ENCODE peak calls at places on chromosome 1, in seven cellular contexts. One of them, this sample, is unnamed.
A peak's percentile ranks its signal among the peaks of the same experiment; 100 is the strongest.

GRCh38 chr1:175278729-175279128 is 86.2 kb upstream of the KIAA0040 start:
- DNase-seq in upper lobe of left lung: no peak
- DNase-seq in CD4-positive, CD25-positive, alpha-beta regulatory T cell: no peak
- DNase-seq in small intestine: no peak
- DNase-seq in mesenchymal stem cell: no peak
- DNase-seq in mammary epithelial cell: no peak
- DNase-seq in fibroblast of lung: no peak
- DNase-seq in this sample: no peak

GRCh38 chr1:87555366-87555765 is 226.7 kb downstream of the LMO4 start:
- DNase-seq in upper lobe of left lung: no peak
- DNase-seq in CD4-positive, CD25-positive, alpha-beta regulatory T cell: no peak
- DNase-seq in small intestine: no peak
- DNase-seq in mesenchymal stem cell: no peak
- DNase-seq in mammary epithelial cell: no peak
- DNase-seq in fibroblast of lung: no peak
- DNase-seq in this sample: no peak

GRCh38 chr1:220370041-220370700 is 97.9 kb upstream of the RAB3GAP2 start:
- DNase-seq in upper lobe of left lung: no peak
- DNase-seq in CD4-positive, CD25-positive, alpha-beta regulatory T cell: no peak
- DNase-seq in small intestine: no peak
- DNase-seq in mesenchymal stem cell: peak; percentile 44
- DNase-seq in mammary epithelial cell: peak; percentile 94
- DNase-seq in fibroblast of lung: peak; percentile 95
- DNase-seq in this sample: no peak

GRCh38 chr1:50181027-50181663 is 72.4 kb downstream of the ELAVL4 start:
- DNase-seq in upper lobe of left lung: no peak
- DNase-seq in CD4-positive, CD25-positive, alpha-beta regulatory T cell: no peak
- DNase-seq in small intestine: no peak
- DNase-seq in mesenchymal stem cell: no peak
- DNase-seq in mammary epithelial cell: no peak
- DNase-seq in fibroblast of lung: peak; percentile 12
- DNase-seq in this sample: no peak

GRCh38 chr1:12166834-12167492 is at the start of gene TNFRSF1B:
- DNase-seq in upper lobe of left lung: peak; percentile 87
- DNase-seq in CD4-positive, CD25-positive, alpha-beta regulatory T cell: peak; percentile 68
- DNase-seq in small intestine: peak; percentile 82
- DNase-seq in mesenchymal stem cell: peak; percentile 67
- DNase-seq in mammary epithelial cell: peak; percentile 9
- DNase-seq in fibroblast of lung: peak; percentile 17
- DNase-seq in this sample: no peak

GRCh38 chr1:28329395-28330153 is 734 bp downstream of the MED18 start:
- DNase-seq in upper lobe of left lung: peak; percentile 31
- DNase-seq in CD4-positive, CD25-positive, alpha-beta regulatory T cell: no peak
- DNase-seq in small intestine: peak; percentile 29
- DNase-seq in mesenchymal stem cell: peak; percentile 60
- DNase-seq in mammary epithelial cell: no peak
- DNase-seq in fibroblast of lung: peak; percentile 34
- DNase-seq in this sample: no peak

GRCh38 chr1:53592521-53592982 is 133.4 kb downstream of the DMRTB1 start:
- DNase-seq in upper lobe of left lung: peak; percentile 83
- DNase-seq in CD4-positive, CD25-positive, alpha-beta regulatory T cell: no peak
- DNase-seq in small intestine: peak; percentile 35
- DNase-seq in mesenchymal stem cell: peak; percentile 56
- DNase-seq in mammary epithelial cell: peak; percentile 9
- DNase-seq in fibroblast of lung: peak; percentile 78
- DNase-seq in this sample: peak; percentile 50

GRCh38 chr1:180594723-180595122 is 36.0 kb downstream of the OVAAL start:
- DNase-seq in upper lobe of left lung: no peak
- DNase-seq in CD4-positive, CD25-positive, alpha-beta regulatory T cell: no peak
- DNase-seq in small intestine: no peak
- DNase-seq in mesenchymal stem cell: no peak
- DNase-seq in mammary epithelial cell: no peak
- DNase-seq in fibroblast of lung: no peak
- DNase-seq in this sample: no peak

GRCh38 chr1:53128401-53128800 is 14.0 kb downstream of the SLC1A7 start:
- DNase-seq in upper lobe of left lung: no peak
- DNase-seq in CD4-positive, CD25-positive, alpha-beta regulatory T cell: no peak
- DNase-seq in small intestine: no peak
- DNase-seq in mesenchymal stem cell: no peak
- DNase-seq in mammary epithelial cell: no peak
- DNase-seq in fibroblast of lung: no peak
- DNase-seq in this sample: no peak

GRCh38 chr1:236568285-236568894 is 35.9 kb downstream of the HEATR1 start:
- DNase-seq in upper lobe of left lung: no peak
- DNase-seq in CD4-positive, CD25-positive, alpha-beta regulatory T cell: no peak
- DNase-seq in small intestine: no peak
- DNase-seq in mesenchymal stem cell: peak; percentile 51
- DNase-seq in mammary epithelial cell: no peak
- DNase-seq in fibroblast of lung: no peak
- DNase-seq in this sample: no peak

GRCh38 chr1:165376811-165377153 is 20.3 kb upstream of the LMX1A start:
- DNase-seq in upper lobe of left lung: no peak
- DNase-seq in CD4-positive, CD25-positive, alpha-beta regulatory T cell: no peak
- DNase-seq in small intestine: no peak
- DNase-seq in mesenchymal stem cell: no peak
- DNase-seq in mammary epithelial cell: no peak
- DNase-seq in fibroblast of lung: no peak
- DNase-seq in this sample: no peak

GRCh38 chr1:15696956-15697521 is 12.9 kb downstream of the PLEKHM2 start:
- DNase-seq in upper lobe of left lung: no peak
- DNase-seq in CD4-positive, CD25-positive, alpha-beta regulatory T cell: no peak
- DNase-seq in small intestine: no peak
- DNase-seq in mesenchymal stem cell: no peak
- DNase-seq in mammary epithelial cell: no peak
- DNase-seq in fibroblast of lung: no peak
- DNase-seq in this sample: no peak

GRCh38 chr1:156864796-156865195 is 4.1 kb downstream of the NTRK1 start:
- DNase-seq in upper lobe of left lung: no peak
- DNase-seq in CD4-positive, CD25-positive, alpha-beta regulatory T cell: no peak
- DNase-seq in small intestine: no peak
- DNase-seq in mesenchymal stem cell: no peak
- DNase-seq in mammary epithelial cell: no peak
- DNase-seq in fibroblast of lung: no peak
- DNase-seq in this sample: no peak

GRCh38 chr1:237851209-237851845 is 39.4 kb downstream of the ZP4 start:
- DNase-seq in upper lobe of left lung: peak; percentile 26
- DNase-seq in CD4-positive, CD25-positive, alpha-beta regulatory T cell: no peak
- DNase-seq in small intestine: peak; percentile 45
- DNase-seq in mesenchymal stem cell: peak; percentile 49
- DNase-seq in mammary epithelial cell: peak; percentile 41
- DNase-seq in fibroblast of lung: peak; percentile 55
- DNase-seq in this sample: no peak

GRCh38 chr1:31483012-31483946 is 70.3 kb downstream of the SERINC2 start:
- DNase-seq in upper lobe of left lung: peak; percentile 61
- DNase-seq in CD4-positive, CD25-positive, alpha-beta regulatory T cell: no peak
- DNase-seq in small intestine: peak; percentile 81
- DNase-seq in mesenchymal stem cell: peak; percentile 95
- DNase-seq in mammary epithelial cell: peak; percentile 95
- DNase-seq in fibroblast of lung: peak; percentile 94
- DNase-seq in this sample: peak; percentile 67

GRCh38 chr1:15360681-15361080 is 49.0 kb upstream of the EFHD2 start:
- DNase-seq in upper lobe of left lung: no peak
- DNase-seq in CD4-positive, CD25-positive, alpha-beta regulatory T cell: no peak
- DNase-seq in small intestine: no peak
- DNase-seq in mesenchymal stem cell: no peak
- DNase-seq in mammary epithelial cell: no peak
- DNase-seq in fibroblast of lung: no peak
- DNase-seq in this sample: no peak

GRCh38 chr1:27589841-27590426 is 14.0 kb downstream of the AHDC1 start:
- DNase-seq in upper lobe of left lung: peak; percentile 77
- DNase-seq in CD4-positive, CD25-positive, alpha-beta regulatory T cell: no peak
- DNase-seq in small intestine: no peak
- DNase-seq in mesenchymal stem cell: peak; percentile 70
- DNase-seq in mammary epithelial cell: no peak
- DNase-seq in fibroblast of lung: peak; percentile 62
- DNase-seq in this sample: no peak

GRCh38 chr1:175129644-175129996 is 62.0 kb downstream of the TNN start:
- DNase-seq in upper lobe of left lung: no peak
- DNase-seq in CD4-positive, CD25-positive, alpha-beta regulatory T cell: no peak
- DNase-seq in small intestine: peak; percentile 53
- DNase-seq in mesenchymal stem cell: no peak
- DNase-seq in mammary epithelial cell: no peak
- DNase-seq in fibroblast of lung: no peak
- DNase-seq in this sample: no peak

GRCh38 chr1:89954401-89954800 is 40.5 kb upstream of the ZNF326 start:
- DNase-seq in upper lobe of left lung: no peak
- DNase-seq in CD4-positive, CD25-positive, alpha-beta regulatory T cell: no peak
- DNase-seq in small intestine: no peak
- DNase-seq in mesenchymal stem cell: no peak
- DNase-seq in mammary epithelial cell: no peak
- DNase-seq in fibroblast of lung: no peak
- DNase-seq in this sample: no peak

GRCh38 chr1:89955311-89955710 is 39.6 kb upstream of the ZNF326 start:
- DNase-seq in upper lobe of left lung: no peak
- DNase-seq in CD4-positive, CD25-positive, alpha-beta regulatory T cell: no peak
- DNase-seq in small intestine: no peak
- DNase-seq in mesenchymal stem cell: no peak
- DNase-seq in mammary epithelial cell: no peak
- DNase-seq in fibroblast of lung: no peak
- DNase-seq in this sample: no peak

GRCh38 chr1:89953929-89954328 is 41.0 kb upstream of the ZNF326 start:
- DNase-seq in upper lobe of left lung: no peak
- DNase-seq in CD4-positive, CD25-positive, alpha-beta regulatory T cell: no peak
- DNase-seq in small intestine: no peak
- DNase-seq in mesenchymal stem cell: no peak
- DNase-seq in mammary epithelial cell: no peak
- DNase-seq in fibroblast of lung: no peak
- DNase-seq in this sample: no peak

GRCh38 chr1:89957063-89957462 is 37.8 kb upstream of the ZNF326 start:
- DNase-seq in upper lobe of left lung: no peak
- DNase-seq in CD4-positive, CD25-positive, alpha-beta regulatory T cell: no peak
- DNase-seq in small intestine: peak; percentile 13
- DNase-seq in mesenchymal stem cell: no peak
- DNase-seq in mammary epithelial cell: peak; percentile 33
- DNase-seq in fibroblast of lung: no peak
- DNase-seq in this sample: no peak

DNA sequence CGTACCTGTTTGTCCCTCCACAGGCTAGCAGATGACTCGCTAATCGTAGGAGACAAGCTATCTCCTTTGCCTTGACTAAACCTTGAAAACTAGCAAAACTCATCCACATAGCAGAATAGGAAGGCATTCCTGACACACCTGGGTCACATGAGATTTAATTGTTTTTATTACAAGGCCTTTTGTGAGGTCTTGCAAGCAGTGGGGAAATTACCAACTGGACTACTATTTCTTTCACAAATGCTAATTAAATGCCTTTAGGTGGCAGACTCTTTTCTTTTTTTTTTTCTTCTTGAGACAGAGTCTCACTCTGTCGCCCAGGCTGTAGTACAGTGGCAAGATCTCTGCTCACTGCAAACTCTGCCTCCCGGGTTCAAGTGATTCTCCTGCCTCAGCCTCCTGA is 39.1 kb upstream of the ZNF326 start:
- DNase-seq in upper lobe of left lung: no peak
- DNase-seq in CD4-positive, CD25-positive, alpha-beta regulatory T cell: no peak
- DNase-seq in small intestine: no peak
- DNase-seq in mesenchymal stem cell: no peak
- DNase-seq in mammary epithelial cell: no peak
- DNase-seq in fibroblast of lung: no peak
- DNase-seq in this sample: no peak
- H3K27ac ChIP-seq in upper lobe of left lung: no peak overlapping the region
- H3K27ac ChIP-seq in CD4-positive, CD25-positive, alpha-beta regulatory T cell: no peak overlapping the region
- H3K27ac ChIP-seq in small intestine: no peak overlapping the region
- H3K27ac ChIP-seq in mesenchymal stem cell: no peak overlapping the region
- H3K27ac ChIP-seq in mammary epithelial cell: no peak overlapping the region
- H3K27ac ChIP-seq in fibroblast of lung: no peak overlapping the region
- H3K27ac ChIP-seq in this sample: no peak overlapping the region

GRCh38 chr1:9721606-9722377 is 70.3 kb downstream of the PIK3CD start:
- DNase-seq in upper lobe of left lung: no peak
- DNase-seq in CD4-positive, CD25-positive, alpha-beta regulatory T cell: peak; percentile 73
- DNase-seq in small intestine: no peak
- DNase-seq in mesenchymal stem cell: peak; percentile 26
- DNase-seq in mammary epithelial cell: no peak
- DNase-seq in fibroblast of lung: no peak
- DNase-seq in this sample: no peak
- H3K4me1 ChIP-seq in upper lobe of left lung: peaks cover 14% of the 10 kb centered on the region
- H3K4me1 ChIP-seq in CD4-positive, CD25-positive, alpha-beta regulatory T cell: peaks cover 62% of the 10 kb centered on the region
- H3K4me1 ChIP-seq in small intestine: no peaks in the 10 kb centered on the region
- H3K4me1 ChIP-seq in mesenchymal stem cell: peaks cover 40% of the 10 kb centered on the region
- H3K4me1 ChIP-seq in mammary epithelial cell: peaks cover 56% of the 10 kb centered on the region
- H3K4me1 ChIP-seq in fibroblast of lung: peaks cover 7% of the 10 kb centered on the region
- H3K4me1 ChIP-seq in this sample: no peaks in the 10 kb centered on the region

GRCh38 chr1:151831256-151831591 is 378 bp downstream of the RORC start:
- DNase-seq in upper lobe of left lung: no peak
- DNase-seq in CD4-positive, CD25-positive, alpha-beta regulatory T cell: no peak
- DNase-seq in small intestine: no peak
- DNase-seq in mesenchymal stem cell: no peak
- DNase-seq in mammary epithelial cell: no peak
- DNase-seq in fibroblast of lung: no peak
- DNase-seq in this sample: no peak
- H3K4me3 ChIP-seq in upper lobe of left lung: peak overlapping the region; percentile 46
- H3K4me3 ChIP-seq in CD4-positive, CD25-positive, alpha-beta regulatory T cell: peak overlapping the region; percentile 26
- H3K4me3 ChIP-seq in small intestine: no peak overlapping the region
- H3K4me3 ChIP-seq in mesenchymal stem cell: no peak overlapping the region
- H3K4me3 ChIP-seq in mammary epithelial cell: peak overlapping the region; percentile 24
- H3K4me3 ChIP-seq in fibroblast of lung: no peak overlapping the region
- H3K4me3 ChIP-seq in this sample: no peak overlapping the region

DNA sequence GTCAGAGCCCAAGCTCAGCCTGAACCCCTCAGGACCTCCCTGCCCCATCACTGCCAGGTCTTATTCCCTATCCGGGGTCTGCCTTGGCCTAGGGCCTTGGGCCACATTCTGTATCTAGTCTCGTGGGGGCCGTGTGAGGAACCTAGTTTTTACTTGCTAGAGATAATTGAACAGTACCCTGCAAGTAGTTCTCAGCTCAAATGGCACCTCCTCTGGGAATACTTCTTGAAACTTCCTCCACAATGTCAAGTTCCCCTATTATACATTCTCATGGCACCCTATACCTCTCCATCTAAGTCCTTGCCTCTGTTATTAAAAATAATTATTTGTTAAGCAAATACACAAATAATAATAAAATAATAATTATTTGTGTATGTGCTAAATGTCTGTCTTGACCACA is 32.9 kb upstream of the CSF1 start:
- DNase-seq in upper lobe of left lung: no peak
- DNase-seq in CD4-positive, CD25-positive, alpha-beta regulatory T cell: no peak
- DNase-seq in small intestine: no peak
- DNase-seq in mesenchymal stem cell: no peak
- DNase-seq in mammary epithelial cell: no peak
- DNase-seq in fibroblast of lung: no peak
- DNase-seq in this sample: no peak
- H3K27ac ChIP-seq in upper lobe of left lung: peak overlapping the region; percentile 88
- H3K27ac ChIP-seq in CD4-positive, CD25-positive, alpha-beta regulatory T cell: no peak overlapping the region
- H3K27ac ChIP-seq in small intestine: no peak overlapping the region
- H3K27ac ChIP-seq in mesenchymal stem cell: peak overlapping the region; percentile 99
- H3K27ac ChIP-seq in mammary epithelial cell: no peak overlapping the region
- H3K27ac ChIP-seq in fibroblast of lung: peak overlapping the region; percentile 80
- H3K27ac ChIP-seq in this sample: peak overlapping the region; percentile 97

This sample was measured in breast epithelium.